ENCODE peak calls at places on chromosomes 5 and 9, in nine cellular contexts. O, J, X, M, R, P, Z, Y and A are unnamed samples.

GRCh38 chr5:12323637-12324229 is 419.5 kb upstream of the CTNND2 start:
- DNase-seq in R (no peak), M (no peak), X (peak; percentile 44), Y (no peak), J (no peak), P (no peak), O (no peak), Z (no peak), A (no peak)

GRCh38 chr5:135977375-135977928 is 22.7 kb upstream of the LECT2 start:
- DNase-seq in X (peak; percentile 79), J (peak; percentile 40), Z (peak; percentile 67), P (peak; percentile 14), M (peak; percentile 76), O (peak; percentile 78), Y (peak; percentile 79), R (peak; percentile 36), A (no peak)

GRCh38 chr9:120473626-120474025 is 106.3 kb downstream of the CDK5RAP2 start:
- DNase-seq in Y (no peak), P (no peak), X (no peak), M (no peak), O (no peak), R (no peak), J (no peak), Z (no peak), A (no peak)

GRCh38 chr5:138386290-138386689 is 33.8 kb downstream of the KDM3B start:
- DNase-seq in O (no peak), Y (no peak), M (no peak), Z (no peak), X (no peak), P (no peak), J (peak; percentile 64), R (no peak), A (no peak)

GRCh38 chr5:40480392-40480791 is 199.3 kb upstream of the PTGER4 start:
- DNase-seq in Y (no peak), P (peak; percentile 61), Z (peak; percentile 88), X (no peak), O (no peak), J (no peak), R (no peak), M (no peak), A (no peak)

GRCh38 chr9:36166150-36166927 is 2.8 kb upstream of the CCIN start:
- DNase-seq in Y (peak; percentile 83), O (peak; percentile 89), J (peak; percentile 77), X (peak; percentile 96), P (peak; percentile 78), M (peak; percentile 87), Z (peak; percentile 89), R (peak; percentile 76), A (peak; percentile 84)

GRCh38 chr5:181059297-181060230 is 19.5 kb downstream of the BTNL9 start:
- DNase-seq in M (no peak), O (peak; percentile 60), Z (no peak), J (no peak), P (no peak), X (no peak), R (no peak), Y (no peak), A (no peak)

GRCh38 chr9:28082671-28083070 is 509.4 kb upstream of the C9orf72 start:
- DNase-seq in J (no peak), M (no peak), Y (no peak), P (no peak), R (no peak), X (no peak), O (no peak), Z (no peak), A (no peak)

GRCh38 chr5:42656661-42657035 is 100.0 kb upstream of the CCDC152 start:
- DNase-seq in P (no peak), J (no peak), Y (no peak), Z (peak; percentile 10), M (no peak), O (no peak), X (no peak), R (no peak), A (peak; percentile 36)

GRCh38 chr9:88951143-88951542 is 40.1 kb upstream of the S1PR3 start:
- DNase-seq in O (no peak), P (no peak), X (no peak), Z (no peak), R (no peak), M (no peak), Y (no peak), J (no peak), A (no peak)